ENCODE peak calls at places on chromosomes 3 and 15, in nine cellular contexts. U, F, A, B, G, Y, J, X and O are unnamed samples. For H3K4me1, the result is how much of the 10 kb centered on the place peaks cover.

GRCh38 chr3:177589921-177590336 is 392.6 kb upstream of the TBL1XR1 start:
- DNase-seq in U (peak), F (no peak), A (no peak), B (no peak), G (no peak), Y (no peak), J (peak), X (peak), O (no peak)

GRCh38 chr3:69012111-69012835 is 1.2 kb downstream of the EOGT start:
- DNase-seq in U (no peak), F (peak), A (peak), B (peak), G (no peak), Y (peak), J (peak), X (peak), O (peak)

GRCh38 chr15:38193496-38193895 is 59.1 kb upstream of the SPRED1 start:
- DNase-seq in U (no peak), F (no peak), A (no peak), B (no peak), G (no peak), Y (no peak), J (no peak), X (no peak), O (no peak)

GRCh38 chr3:150236683-150237082 is 171.4 kb upstream of the TSC22D2 start:
- DNase-seq in U (no peak), F (no peak), A (no peak), B (no peak), G (no peak), Y (no peak), J (no peak), X (no peak), O (no peak)

GRCh38 chr15:38275951-38276350 is 23.3 kb downstream of the SPRED1 start:
- DNase-seq in U (no peak), F (no peak), A (no peak), B (no peak), G (no peak), Y (no peak), J (no peak), X (no peak), O (no peak)

GRCh38 chr3:15443826-15444524 is 16.6 kb downstream of the EAF1 start:
- DNase-seq in U (no peak), F (no peak), A (no peak), B (no peak), G (no peak), Y (no peak), J (no peak), X (no peak), O (no peak)

GRCh38 chr3:34238407-34238806 is 440.0 kb downstream of the PDCD6IP start:
- DNase-seq in U (no peak), F (no peak), A (no peak), B (no peak), G (no peak), Y (no peak), J (no peak), X (no peak), O (no peak)

GRCh38 chr15:32677238-32677750 is 35.8 kb downstream of the SCG5 start:
- DNase-seq in U (peak), F (no peak), A (no peak), B (no peak), G (no peak), Y (no peak), J (no peak), X (no peak), O (no peak)

GRCh38 chr15:40398413-40398873 is 7.2 kb upstream of the IVD start:
- DNase-seq in U (no peak), F (peak), A (no peak), B (no peak), G (no peak), Y (no peak), J (no peak), X (no peak), O (no peak)

GRCh38 chr3:69385723-69386483 is at the start of gene FRMD4B:
- DNase-seq in U (peak), F (peak), A (peak), B (peak), G (no peak), Y (peak), J (peak), X (no peak), O (peak)

GRCh38 chr3:116863842-116864626 is 154.5 kb downstream of the TUSC7 start:
- DNase-seq in U (peak), F (no peak), A (no peak), B (peak), G (no peak), Y (no peak), J (peak), X (no peak), O (no peak)

GRCh38 chr3:69065318-69065964 is 13.3 kb upstream of the TMF1 start:
- DNase-seq in U (no peak), F (no peak), A (no peak), B (no peak), G (no peak), Y (no peak), J (no peak), X (no peak), O (no peak)

GRCh38 chr3:177037241-177037640 is 160.0 kb downstream of the TBL1XR1 start:
- DNase-seq in U (no peak), F (no peak), A (no peak), B (no peak), G (no peak), Y (no peak), J (no peak), X (no peak), O (no peak)

GRCh38 chr3:25784971-25785370 is 1.7 kb upstream of the NGLY1 start:
- DNase-seq in U (no peak), F (no peak), A (no peak), B (no peak), G (no peak), Y (no peak), J (no peak), X (no peak), O (no peak)

GRCh38 chr3:148309390-148310035 is 388.2 kb upstream of the AGTR1 start:
- DNase-seq in U (peak), F (peak), A (no peak), B (peak), G (no peak), Y (no peak), J (peak), X (no peak), O (no peak)

GRCh38 chr3:62558549-62559112 is 185.3 kb upstream of the FEZF2 start:
- DNase-seq in U (peak), F (no peak), A (no peak), B (peak), G (no peak), Y (no peak), J (peak), X (no peak), O (no peak)

GRCh38 chr15:88645171-88646087 is 6.6 kb downstream of the ISG20 start:
- DNase-seq in U (no peak), F (no peak), A (no peak), B (peak), G (no peak), Y (no peak), J (no peak), X (peak), O (no peak)

GRCh38 chr3:97692831-97693230 is 71.7 kb upstream of the ARL6 start:
- DNase-seq in U (no peak), F (no peak), A (no peak), B (no peak), G (no peak), Y (no peak), J (no peak), X (no peak), O (no peak)

GRCh38 chr3:46923559-46924350 is 46.2 kb downstream of the PTH1R start:
- DNase-seq in U (peak), F (peak), A (no peak), B (peak), G (no peak), Y (no peak), J (peak), X (peak), O (peak)

GRCh38 chr3:107443461-107443860 is 66.2 kb downstream of the CCDC54 start:
- DNase-seq in U (no peak), F (no peak), A (no peak), B (no peak), G (no peak), Y (no peak), J (no peak), X (no peak), O (no peak)

GRCh38 chr3:46713048-46713897 is 4.4 kb downstream of the PRSS50 start:
- DNase-seq in U (no peak), F (peak), A (no peak), B (peak), G (no peak), Y (no peak), J (no peak), X (peak), O (peak)

GRCh38 chr15:64521726-64522164 is 61.4 kb downstream of the ZNF609 start:
- DNase-seq in U (peak), F (no peak), A (peak), B (peak), G (no peak), Y (no peak), J (peak), X (peak), O (no peak)

GRCh38 chr3:159635047-159635641 is 353.5 kb upstream of the IL12A start:
- DNase-seq in U (no peak), F (no peak), A (no peak), B (peak), G (no peak), Y (no peak), J (no peak), X (no peak), O (no peak)

GRCh38 chr15:42401544-42402478 is 42.5 kb downstream of the CAPN3 start:
- DNase-seq in U (no peak), F (no peak), A (no peak), B (no peak), G (no peak), Y (no peak), J (no peak), X (no peak), O (no peak)

GRCh38 chr3:169668081-169668956 is 4.8 kb upstream of the MECOM start:
- DNase-seq in U (no peak), F (peak), A (no peak), B (peak), G (no peak), Y (peak), J (peak), X (no peak), O (peak)

GRCh38 chr15:58445861-58446260 is 14.1 kb downstream of the LIPC start:
- DNase-seq in U (no peak), F (no peak), A (no peak), B (no peak), G (no peak), Y (no peak), J (no peak), X (no peak), O (no peak)

GRCh38 chr3:4417449-4417848 is 49.6 kb downstream of the SUMF1 start:
- DNase-seq in U (no peak), F (no peak), A (no peak), B (no peak), G (no peak), Y (no peak), J (no peak), X (no peak), O (no peak)

GRCh38 chr15:91338763-91339162 is 238.7 kb downstream of the SV2B start:
- DNase-seq in U (no peak), F (no peak), A (no peak), B (peak), G (no peak), Y (no peak), J (peak), X (no peak), O (no peak)

GRCh38 chr3:124535306-124535705 is 194.9 kb upstream of the UMPS start:
- DNase-seq in U (no peak), F (no peak), A (no peak), B (no peak), G (no peak), Y (no peak), J (no peak), X (no peak), O (no peak)

GRCh38 chr15:71252036-71252898 is 137.0 kb downstream of the THSD4 start:
- DNase-seq in U (peak), F (no peak), A (no peak), B (no peak), G (no peak), Y (no peak), J (no peak), X (peak), O (no peak)

GRCh38 chr3:159892171-159892791 is 96.4 kb upstream of the IL12A start:
- DNase-seq in U (no peak), F (no peak), A (peak), B (no peak), G (no peak), Y (no peak), J (no peak), X (no peak), O (no peak)

GRCh38 chr15:40618906-40619305 is 24.9 kb downstream of the KNL1 start:
- DNase-seq in U (no peak), F (no peak), A (no peak), B (no peak), G (no peak), Y (no peak), J (no peak), X (no peak), O (no peak)

DNA sequence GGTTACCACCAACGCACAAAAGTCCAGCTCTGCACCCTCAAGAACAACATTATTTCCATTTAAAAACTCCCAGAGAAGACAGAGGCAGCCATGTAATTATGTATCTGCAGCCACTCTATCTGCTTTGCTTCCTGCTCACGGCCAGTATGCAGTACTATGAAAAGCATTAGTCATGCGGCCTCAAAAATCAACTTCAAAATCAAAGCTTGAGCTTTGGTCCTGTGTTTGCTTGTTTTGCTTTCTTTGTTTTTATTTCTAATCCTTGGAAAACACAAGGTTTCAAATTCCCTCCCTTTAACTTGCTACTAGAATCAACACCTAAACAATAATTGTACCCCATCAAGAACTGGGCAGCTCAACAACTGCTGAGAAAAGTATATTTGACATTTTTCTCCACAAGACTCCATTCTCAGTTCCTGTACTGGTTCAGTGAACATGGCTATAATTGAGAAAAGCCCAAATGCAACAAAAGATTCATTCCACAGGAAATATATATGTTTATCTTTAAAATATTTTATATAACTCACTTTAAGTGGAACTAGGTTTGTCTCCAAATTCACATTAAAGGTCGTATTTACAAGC is 37.6 kb downstream of the GBE1 start:
- DNase-seq in U (no peak), F (no peak), A (no peak), B (no peak), G (no peak), Y (no peak), J (no peak), X (no peak), O (no peak)
- TF ChIP-seq CTCF in U (no peak), F (no peak), A (no peak), B (no peak), G (no peak), Y (no peak), J (no peak), X (no peak), O (no peak)

GRCh38 chr3:172591171-172591605 is 68.0 kb upstream of the TNFSF10 start:
- DNase-seq in U (no peak), F (no peak), A (no peak), B (no peak), G (no peak), Y (no peak), J (no peak), X (no peak), O (no peak)
- H3K27ac ChIP-seq in U (no peak), F (no peak), A (peak), B (no peak), G (no peak), Y (peak), J (no peak), X (no peak), O (peak)

DNA sequence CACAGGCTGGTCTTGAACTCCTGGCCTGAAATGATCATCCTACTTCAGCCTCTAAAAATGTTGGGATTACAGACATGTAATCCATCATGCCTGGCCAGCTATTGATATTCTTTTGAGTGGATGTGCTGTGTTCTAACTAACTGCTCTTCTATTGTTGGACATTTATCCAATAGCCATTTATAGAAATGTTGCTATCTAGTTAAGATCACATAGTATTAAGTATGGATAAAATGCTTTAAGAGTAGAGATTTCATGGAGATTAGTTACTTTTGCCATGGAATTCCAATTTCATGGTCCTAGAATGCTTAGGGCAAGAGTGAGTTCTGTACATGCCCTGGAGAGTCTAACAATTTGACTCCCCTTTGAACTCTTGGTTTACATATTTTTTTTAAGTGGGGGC is 10.9 kb downstream of the FAM81A start:
- DNase-seq in U (no peak), F (no peak), A (no peak), B (no peak), G (no peak), Y (no peak), J (no peak), X (no peak), O (no peak)
- H3K4me1 ChIP-seq in U (under half), F (under half), A (under half), B (under half), G (under half), Y (under half), J (under half), X (under half), O (under half)

DNA sequence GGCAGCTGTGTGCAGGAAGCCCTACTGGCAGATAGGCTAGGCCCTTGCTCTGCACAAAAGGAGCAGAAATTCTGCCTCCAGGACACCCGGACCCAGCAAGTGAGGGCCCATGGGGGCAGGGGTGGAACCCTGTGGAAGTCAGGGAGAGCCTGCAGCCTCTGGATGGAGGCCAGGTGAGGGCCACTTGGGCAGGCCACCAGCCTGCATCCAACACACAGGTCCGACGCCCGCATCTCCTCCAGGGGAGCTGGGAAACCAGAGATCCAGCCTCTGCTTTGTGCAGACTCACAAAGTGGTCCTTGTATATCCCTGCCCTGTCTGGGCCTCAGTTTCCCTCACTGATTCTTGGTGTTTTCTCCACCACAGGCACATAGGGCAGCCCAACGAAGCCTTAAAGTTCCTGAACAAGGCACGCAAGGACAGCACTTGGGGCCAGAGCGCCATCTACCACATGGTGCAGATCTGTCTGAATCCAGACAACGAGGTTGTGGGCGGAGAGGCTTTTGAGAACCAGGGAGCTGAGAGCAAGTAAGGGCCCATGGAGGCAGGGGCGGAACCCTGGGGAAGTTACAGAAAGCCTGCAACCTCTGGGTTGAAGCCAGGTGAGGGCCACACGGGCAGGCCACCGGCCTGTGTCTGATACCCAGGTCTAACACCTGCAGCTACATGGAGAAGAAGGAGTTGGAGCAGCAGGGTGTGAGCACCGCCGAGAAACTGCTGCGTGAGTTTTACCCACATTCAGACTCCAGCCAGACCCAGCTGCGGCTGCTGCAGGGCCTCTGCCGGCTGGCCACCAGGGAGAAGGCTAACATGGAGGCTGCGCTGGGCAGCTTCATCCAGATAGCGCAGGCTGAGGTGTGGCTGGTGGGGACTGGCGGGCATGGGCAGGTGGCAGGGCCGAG is 16.6 kb downstream of the CSRNP1 start:
- DNase-seq in U (no peak), F (no peak), A (no peak), B (peak), G (no peak), Y (peak), J (no peak), X (peak), O (no peak)
- TF ChIP-seq CTCF in U (no peak), F (no peak), A (no peak), B (no peak), G (no peak), Y (no peak), J (no peak), X (no peak), O (no peak)

GRCh38 chr15:31382693-31383005 is 56.0 kb downstream of the KLF13 start:
- DNase-seq in U (no peak), F (no peak), A (peak), B (no peak), G (no peak), Y (no peak), J (no peak), X (no peak), O (no peak)
- H3K27ac ChIP-seq in U (no peak), F (peak), A (peak), B (peak), G (no peak), Y (no peak), J (no peak), X (no peak), O (no peak)

GRCh38 chr3:127750226-127751031 is 71.9 kb downstream of the MGLL start:
- DNase-seq in U (no peak), F (peak), A (no peak), B (no peak), G (no peak), Y (no peak), J (no peak), X (peak), O (no peak)

GRCh38 chr3:127749787-127750225 is 72.5 kb downstream of the MGLL start:
- DNase-seq in U (no peak), F (no peak), A (no peak), B (no peak), G (no peak), Y (no peak), J (peak), X (peak), O (no peak)

GRCh38 chr3:127747751-127748521 is 74.4 kb downstream of the MGLL start:
- DNase-seq in U (peak), F (peak), A (peak), B (peak), G (no peak), Y (no peak), J (no peak), X (peak), O (peak)

GRCh38 chr3:127748754-127749327 is 73.5 kb downstream of the MGLL start:
- DNase-seq in U (no peak), F (no peak), A (no peak), B (no peak), G (no peak), Y (no peak), J (no peak), X (no peak), O (no peak)

GRCh38 chr3:127749361-127749760 is 73.0 kb downstream of the MGLL start:
- DNase-seq in U (no peak), F (no peak), A (no peak), B (no peak), G (no peak), Y (no peak), J (no peak), X (no peak), O (no peak)
- H3K4me1 ChIP-seq in U (half or more), F (half or more), A (half or more), B (under half), G (under half), Y (under half), J (under half), X (under half), O (under half)

GRCh38 chr3:134885877-134886621 is 91.0 kb downstream of the EPHB1 start:
- DNase-seq in U (no peak), F (no peak), A (no peak), B (peak), G (no peak), Y (no peak), J (peak), X (no peak), O (no peak)
- TF ChIP-seq CTCF in U (no peak), F (no peak), A (no peak), B (peak), G (no peak), Y (no peak), J (peak), X (no peak), O (no peak)